ENCODE peak calls at places on chromosome 2, in eight cellular contexts. One of them, this sample, is unnamed. For H3K36me3, the result is how much of the 10 kb centered on the place peaks cover.

GRCh38 chr2:150610670-150611279 is 123.3 kb upstream of the RND3 start:
- DNase-seq in neural progenitor cell: peak
- DNase-seq in thoracic aorta: no peak
- DNase-seq in sigmoid colon: no peak
- DNase-seq in uterus: no peak
- DNase-seq in mammary epithelial cell: peak
- DNase-seq in IMR-90: peak
- DNase-seq in upper lobe of left lung: no peak
- DNase-seq in this sample: no peak

GRCh38 chr2:241964133-241964532 is 94.6 kb downstream of the RTP5 start:
- DNase-seq in neural progenitor cell: no peak
- DNase-seq in thoracic aorta: no peak
- DNase-seq in sigmoid colon: peak
- DNase-seq in uterus: no peak
- DNase-seq in mammary epithelial cell: no peak
- DNase-seq in IMR-90: no peak
- DNase-seq in upper lobe of left lung: no peak
- DNase-seq in this sample: no peak

GRCh38 chr2:14418110-14418509 is 214.4 kb upstream of the LRATD1 start:
- DNase-seq in neural progenitor cell: no peak
- DNase-seq in thoracic aorta: no peak
- DNase-seq in sigmoid colon: no peak
- DNase-seq in uterus: no peak
- DNase-seq in mammary epithelial cell: no peak
- DNase-seq in IMR-90: no peak
- DNase-seq in upper lobe of left lung: no peak
- DNase-seq in this sample: no peak

GRCh38 chr2:39228413-39229209 is 15.2 kb downstream of the CDKL4 start:
- DNase-seq in neural progenitor cell: peak
- DNase-seq in thoracic aorta: no peak
- DNase-seq in sigmoid colon: no peak
- DNase-seq in uterus: no peak
- DNase-seq in mammary epithelial cell: no peak
- DNase-seq in IMR-90: no peak
- DNase-seq in upper lobe of left lung: no peak
- DNase-seq in this sample: no peak

GRCh38 chr2:66440692-66441091 is 5.8 kb downstream of the MEIS1 start:
- DNase-seq in neural progenitor cell: peak
- DNase-seq in thoracic aorta: no peak
- DNase-seq in sigmoid colon: peak
- DNase-seq in uterus: peak
- DNase-seq in mammary epithelial cell: no peak
- DNase-seq in IMR-90: no peak
- DNase-seq in upper lobe of left lung: no peak
- DNase-seq in this sample: no peak

GRCh38 chr2:147365577-147365976 is 479.3 kb upstream of the ACVR2A start:
- DNase-seq in neural progenitor cell: peak
- DNase-seq in thoracic aorta: no peak
- DNase-seq in sigmoid colon: no peak
- DNase-seq in uterus: no peak
- DNase-seq in mammary epithelial cell: no peak
- DNase-seq in IMR-90: no peak
- DNase-seq in upper lobe of left lung: no peak
- DNase-seq in this sample: no peak

GRCh38 chr2:142769761-142770160 is 107.7 kb upstream of the KYNU start:
- DNase-seq in neural progenitor cell: no peak
- DNase-seq in thoracic aorta: no peak
- DNase-seq in sigmoid colon: no peak
- DNase-seq in uterus: no peak
- DNase-seq in mammary epithelial cell: peak
- DNase-seq in IMR-90: peak
- DNase-seq in upper lobe of left lung: no peak
- DNase-seq in this sample: no peak

GRCh38 chr2:176138526-176139169 is 9.1 kb downstream of the HOXD8 start:
- DNase-seq in neural progenitor cell: no peak
- DNase-seq in thoracic aorta: no peak
- DNase-seq in sigmoid colon: peak
- DNase-seq in uterus: peak
- DNase-seq in mammary epithelial cell: no peak
- DNase-seq in IMR-90: no peak
- DNase-seq in upper lobe of left lung: no peak
- DNase-seq in this sample: no peak

GRCh38 chr2:146489386-146489785 is 1355.4 kb upstream of the ACVR2A start:
- DNase-seq in neural progenitor cell: no peak
- DNase-seq in thoracic aorta: no peak
- DNase-seq in sigmoid colon: no peak
- DNase-seq in uterus: no peak
- DNase-seq in mammary epithelial cell: peak
- DNase-seq in IMR-90: no peak
- DNase-seq in upper lobe of left lung: no peak
- DNase-seq in this sample: no peak

GRCh38 chr2:101119431-101119830 is 31.8 kb downstream of the TBC1D8 start:
- DNase-seq in neural progenitor cell: no peak
- DNase-seq in thoracic aorta: no peak
- DNase-seq in sigmoid colon: no peak
- DNase-seq in uterus: peak
- DNase-seq in mammary epithelial cell: peak
- DNase-seq in IMR-90: peak
- DNase-seq in upper lobe of left lung: peak
- DNase-seq in this sample: no peak

GRCh38 chr2:88059979-88060906 is 4.7 kb upstream of the KRCC1 start:
- DNase-seq in neural progenitor cell: peak
- DNase-seq in thoracic aorta: no peak
- DNase-seq in sigmoid colon: no peak
- DNase-seq in uterus: no peak
- DNase-seq in mammary epithelial cell: peak
- DNase-seq in IMR-90: peak
- DNase-seq in upper lobe of left lung: peak
- DNase-seq in this sample: peak

GRCh38 chr2:26986576-26986975 is 16.1 kb downstream of the MAPRE3 start:
- DNase-seq in neural progenitor cell: no peak
- DNase-seq in thoracic aorta: no peak
- DNase-seq in sigmoid colon: no peak
- DNase-seq in uterus: no peak
- DNase-seq in mammary epithelial cell: no peak
- DNase-seq in IMR-90: no peak
- DNase-seq in upper lobe of left lung: no peak
- DNase-seq in this sample: no peak

GRCh38 chr2:220703279-220703678 is 868.8 kb downstream of the EPHA4 start:
- DNase-seq in neural progenitor cell: peak
- DNase-seq in thoracic aorta: no peak
- DNase-seq in sigmoid colon: no peak
- DNase-seq in uterus: no peak
- DNase-seq in mammary epithelial cell: peak
- DNase-seq in IMR-90: peak
- DNase-seq in upper lobe of left lung: no peak
- DNase-seq in this sample: peak

GRCh38 chr2:39780825-39781600 is 2.0 kb upstream of the THUMPD2 start:
- DNase-seq in neural progenitor cell: no peak
- DNase-seq in thoracic aorta: no peak
- DNase-seq in sigmoid colon: no peak
- DNase-seq in uterus: peak
- DNase-seq in mammary epithelial cell: no peak
- DNase-seq in IMR-90: no peak
- DNase-seq in upper lobe of left lung: no peak
- DNase-seq in this sample: no peak

GRCh38 chr2:55408946-55409868 is 10.4 kb downstream of the CCDC88A start:
- DNase-seq in neural progenitor cell: no peak
- DNase-seq in thoracic aorta: no peak
- DNase-seq in sigmoid colon: no peak
- DNase-seq in uterus: no peak
- DNase-seq in mammary epithelial cell: peak
- DNase-seq in IMR-90: peak
- DNase-seq in upper lobe of left lung: no peak
- DNase-seq in this sample: no peak

GRCh38 chr2:72953976-72954375 is 36.7 kb downstream of the EMX1 start:
- DNase-seq in neural progenitor cell: no peak
- DNase-seq in thoracic aorta: no peak
- DNase-seq in sigmoid colon: no peak
- DNase-seq in uterus: no peak
- DNase-seq in mammary epithelial cell: no peak
- DNase-seq in IMR-90: no peak
- DNase-seq in upper lobe of left lung: no peak
- DNase-seq in this sample: no peak

GRCh38 chr2:196703660-196704209 is 64.2 kb downstream of the CCDC150 start:
- DNase-seq in neural progenitor cell: no peak
- DNase-seq in thoracic aorta: no peak
- DNase-seq in sigmoid colon: no peak
- DNase-seq in uterus: no peak
- DNase-seq in mammary epithelial cell: peak
- DNase-seq in IMR-90: peak
- DNase-seq in upper lobe of left lung: no peak
- DNase-seq in this sample: no peak

GRCh38 chr2:126771094-126771493 is 115.1 kb downstream of the GYPC start:
- DNase-seq in neural progenitor cell: no peak
- DNase-seq in thoracic aorta: no peak
- DNase-seq in sigmoid colon: no peak
- DNase-seq in uterus: no peak
- DNase-seq in mammary epithelial cell: no peak
- DNase-seq in IMR-90: no peak
- DNase-seq in upper lobe of left lung: no peak
- DNase-seq in this sample: no peak

GRCh38 chr2:126770466-126770865 is 114.5 kb downstream of the GYPC start:
- DNase-seq in neural progenitor cell: no peak
- DNase-seq in thoracic aorta: no peak
- DNase-seq in sigmoid colon: peak
- DNase-seq in uterus: no peak
- DNase-seq in mammary epithelial cell: no peak
- DNase-seq in IMR-90: no peak
- DNase-seq in upper lobe of left lung: no peak
- DNase-seq in this sample: no peak

GRCh38 chr2:126766897-126767296 is 110.9 kb downstream of the GYPC start:
- DNase-seq in neural progenitor cell: no peak
- DNase-seq in thoracic aorta: no peak
- DNase-seq in sigmoid colon: no peak
- DNase-seq in uterus: no peak
- DNase-seq in mammary epithelial cell: no peak
- DNase-seq in IMR-90: no peak
- DNase-seq in upper lobe of left lung: no peak
- DNase-seq in this sample: no peak

GRCh38 chr2:126771501-126772195 is 115.7 kb downstream of the GYPC start:
- DNase-seq in neural progenitor cell: no peak
- DNase-seq in thoracic aorta: no peak
- DNase-seq in sigmoid colon: peak
- DNase-seq in uterus: no peak
- DNase-seq in mammary epithelial cell: no peak
- DNase-seq in IMR-90: no peak
- DNase-seq in upper lobe of left lung: no peak
- DNase-seq in this sample: no peak

GRCh38 chr2:126769118-126769517 is 113.2 kb downstream of the GYPC start:
- DNase-seq in neural progenitor cell: no peak
- DNase-seq in thoracic aorta: no peak
- DNase-seq in sigmoid colon: peak
- DNase-seq in uterus: no peak
- DNase-seq in mammary epithelial cell: no peak
- DNase-seq in IMR-90: no peak
- DNase-seq in upper lobe of left lung: peak
- DNase-seq in this sample: no peak
- TF ChIP-seq CTCF in neural progenitor cell: no peak
- TF ChIP-seq CTCF in thoracic aorta: no peak
- TF ChIP-seq CTCF in sigmoid colon: no peak
- TF ChIP-seq CTCF in uterus: no peak
- TF ChIP-seq CTCF in mammary epithelial cell: no peak
- TF ChIP-seq CTCF in IMR-90: no peak
- TF ChIP-seq CTCF in upper lobe of left lung: no peak
- TF ChIP-seq CTCF in this sample: no peak

GRCh38 chr2:11459816-11460215 is 6.1 kb downstream of the E2F6 start:
- DNase-seq in neural progenitor cell: no peak
- DNase-seq in thoracic aorta: no peak
- DNase-seq in sigmoid colon: no peak
- DNase-seq in uterus: no peak
- DNase-seq in mammary epithelial cell: no peak
- DNase-seq in IMR-90: no peak
- DNase-seq in upper lobe of left lung: no peak
- DNase-seq in this sample: no peak

GRCh38 chr2:11458753-11459152 is 7.2 kb downstream of the E2F6 start:
- DNase-seq in neural progenitor cell: no peak
- DNase-seq in thoracic aorta: no peak
- DNase-seq in sigmoid colon: no peak
- DNase-seq in uterus: no peak
- DNase-seq in mammary epithelial cell: no peak
- DNase-seq in IMR-90: no peak
- DNase-seq in upper lobe of left lung: no peak
- DNase-seq in this sample: no peak

GRCh38 chr2:11456251-11456650 is 9.7 kb downstream of the E2F6 start:
- DNase-seq in neural progenitor cell: no peak
- DNase-seq in thoracic aorta: no peak
- DNase-seq in sigmoid colon: no peak
- DNase-seq in uterus: no peak
- DNase-seq in mammary epithelial cell: no peak
- DNase-seq in IMR-90: no peak
- DNase-seq in upper lobe of left lung: no peak
- DNase-seq in this sample: no peak

GRCh38 chr2:11454824-11455223 is 11.1 kb downstream of the E2F6 start:
- DNase-seq in neural progenitor cell: no peak
- DNase-seq in thoracic aorta: no peak
- DNase-seq in sigmoid colon: no peak
- DNase-seq in uterus: no peak
- DNase-seq in mammary epithelial cell: no peak
- DNase-seq in IMR-90: no peak
- DNase-seq in upper lobe of left lung: no peak
- DNase-seq in this sample: no peak

GRCh38 chr2:11457935-11458334 is 8.0 kb downstream of the E2F6 start:
- DNase-seq in neural progenitor cell: no peak
- DNase-seq in thoracic aorta: no peak
- DNase-seq in sigmoid colon: no peak
- DNase-seq in uterus: no peak
- DNase-seq in mammary epithelial cell: no peak
- DNase-seq in IMR-90: no peak
- DNase-seq in upper lobe of left lung: no peak
- DNase-seq in this sample: no peak
- H3K36me3 ChIP-seq in neural progenitor cell: under half
- H3K36me3 ChIP-seq in thoracic aorta: under half
- H3K36me3 ChIP-seq in sigmoid colon: under half
- H3K36me3 ChIP-seq in uterus: under half
- H3K36me3 ChIP-seq in mammary epithelial cell: under half
- H3K36me3 ChIP-seq in IMR-90: under half
- H3K36me3 ChIP-seq in upper lobe of left lung: under half
- H3K36me3 ChIP-seq in this sample: under half

DNA sequence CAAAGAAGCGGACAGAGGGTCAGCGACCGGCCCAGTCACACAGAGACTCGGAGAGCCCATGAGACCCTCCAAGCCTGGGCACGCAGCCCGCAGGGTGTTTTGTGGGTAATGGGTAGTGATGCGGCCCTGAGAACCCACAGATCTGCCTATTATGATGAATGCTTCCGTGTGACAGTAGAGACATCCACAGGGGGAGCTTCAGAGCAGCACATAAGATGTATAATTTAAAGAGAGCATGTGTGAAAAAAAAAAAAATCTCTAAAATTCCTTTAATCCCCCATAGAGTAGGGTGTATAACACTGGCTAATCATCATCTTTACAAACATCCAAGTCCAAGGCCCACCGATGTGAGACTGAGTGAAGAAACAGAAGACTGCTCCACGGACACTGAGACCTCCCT is 34.6 kb downstream of the BIN1 start:
- DNase-seq in neural progenitor cell: no peak
- DNase-seq in thoracic aorta: no peak
- DNase-seq in sigmoid colon: no peak
- DNase-seq in uterus: no peak
- DNase-seq in mammary epithelial cell: no peak
- DNase-seq in IMR-90: no peak
- DNase-seq in upper lobe of left lung: no peak
- DNase-seq in this sample: no peak
- TF ChIP-seq CTCF in neural progenitor cell: no peak
- TF ChIP-seq CTCF in thoracic aorta: no peak
- TF ChIP-seq CTCF in sigmoid colon: no peak
- TF ChIP-seq CTCF in uterus: no peak
- TF ChIP-seq CTCF in mammary epithelial cell: no peak
- TF ChIP-seq CTCF in IMR-90: peak
- TF ChIP-seq CTCF in upper lobe of left lung: no peak
- TF ChIP-seq CTCF in this sample: no peak

GRCh38 chr2:112566104-112566503 is 18.3 kb upstream of the CHCHD5 start:
- DNase-seq in neural progenitor cell: no peak
- DNase-seq in thoracic aorta: no peak
- DNase-seq in sigmoid colon: no peak
- DNase-seq in uterus: no peak
- DNase-seq in mammary epithelial cell: no peak
- DNase-seq in IMR-90: peak
- DNase-seq in upper lobe of left lung: no peak
- DNase-seq in this sample: no peak
- H3K36me3 ChIP-seq in neural progenitor cell: under half
- H3K36me3 ChIP-seq in thoracic aorta: half or more
- H3K36me3 ChIP-seq in sigmoid colon: under half
- H3K36me3 ChIP-seq in uterus: under half
- H3K36me3 ChIP-seq in mammary epithelial cell: under half
- H3K36me3 ChIP-seq in IMR-90: under half
- H3K36me3 ChIP-seq in upper lobe of left lung: half or more
- H3K36me3 ChIP-seq in this sample: under half

This sample was measured in kidney epithelial cell.